ENCODE peak calls at places on chromosomes 13 and 19, in seven cellular contexts. Z, K, M, R, Q, O and X are unnamed samples.
A peak's percentile ranks its signal among the peaks of the same experiment; 100 is the strongest.

GRCh38 chr13:42381165-42381425 is 109.1 kb downstream of the AKAP11 start:
- DNase-seq in Z (no peak), K (no peak), M (no peak), R (no peak), Q (no peak), O (no peak), X (no peak)

GRCh38 chr13:106486287-106486686 is 49.2 kb downstream of the EFNB2 start:
- DNase-seq in Z (no peak), K (no peak), M (no peak), R (no peak), Q (no peak), O (no peak), X (no peak)

GRCh38 chr13:114140131-114140908 is 7.9 kb upstream of the RASA3 start:
- DNase-seq in Z (no peak), K (no peak), M (no peak), R (no peak), Q (no peak), O (no peak), X (no peak)

GRCh38 chr19:10719466-10719961 is 1.6 kb downstream of the DNM2 start:
- DNase-seq in Z (peak; percentile 11), K (no peak), M (no peak), R (no peak), Q (peak; percentile 5), O (peak; percentile 28), X (no peak)

GRCh38 chr13:77345150-77345780 is 18.4 kb upstream of the MYCBP2 start:
- DNase-seq in Z (no peak), K (no peak), M (no peak), R (no peak), Q (no peak), O (peak; percentile 71), X (no peak)

GRCh38 chr19:5680437-5681368 is at the start of the genes HSD11B1L and MICOS13:
- DNase-seq in Z (peak; percentile 99), K (peak; percentile 99), M (peak; percentile 98), R (peak; percentile 100), Q (peak; percentile 99), O (peak; percentile 99), X (peak; percentile 98)

GRCh38 chr19:5686647-5687359 is 3.3 kb upstream of the RPL36 start:
- DNase-seq in Z (peak; percentile 96), K (peak; percentile 97), M (peak; percentile 83), R (peak; percentile 100), Q (peak; percentile 91), O (peak; percentile 99), X (peak; percentile 96)

GRCh38 chr13:48066310-48066989 is 28.5 kb downstream of the MED4 start:
- DNase-seq in Z (no peak), K (no peak), M (peak; percentile 16), R (no peak), Q (no peak), O (no peak), X (no peak)

DNA sequence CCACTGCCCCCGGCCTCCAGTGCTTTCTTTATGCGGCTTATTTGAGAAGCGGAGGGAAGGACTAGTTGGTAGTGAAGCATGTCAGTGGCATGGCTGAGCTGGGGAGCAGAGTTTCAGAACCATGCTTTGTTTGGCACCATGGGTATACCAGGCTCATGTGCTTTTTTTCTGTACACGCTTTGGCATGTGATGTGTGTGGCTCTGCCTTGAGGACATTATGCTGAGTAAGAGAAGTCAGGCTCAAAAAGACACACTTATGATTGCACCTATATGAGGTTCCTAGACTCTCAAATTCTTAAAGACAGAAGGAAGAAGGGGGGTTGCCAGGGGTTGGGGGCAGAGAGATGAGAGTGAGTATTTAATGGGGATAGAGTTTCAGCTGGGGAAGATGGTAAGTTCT is 21.3 kb downstream of the GATAD2A start:
- DNase-seq in Z (no peak), K (no peak), M (no peak), R (no peak), Q (no peak), O (no peak), X (no peak)
- H3K23ac ChIP-seq in Z (no peak overlapping the region), K (no peak overlapping the region), M (no peak overlapping the region), R (no peak overlapping the region), Q (no peak overlapping the region), O (no peak overlapping the region), X (no peak overlapping the region)

GRCh38 chr13:25354377-25354776 is 17.4 kb upstream of the ATP8A2 start:
- DNase-seq in Z (no peak), K (no peak), M (no peak), R (no peak), Q (no peak), O (no peak), X (no peak)

GRCh38 chr13:25347156-25347555 is 24.6 kb upstream of the ATP8A2 start:
- DNase-seq in Z (peak; percentile 79), K (peak; percentile 36), M (no peak), R (no peak), Q (no peak), O (peak; percentile 77), X (no peak)

GRCh38 chr13:25352806-25353205 is 19.0 kb upstream of the ATP8A2 start:
- DNase-seq in Z (no peak), K (no peak), M (no peak), R (no peak), Q (no peak), O (no peak), X (no peak)

GRCh38 chr13:25353344-25353743 is 18.4 kb upstream of the ATP8A2 start:
- DNase-seq in Z (no peak), K (no peak), M (no peak), R (no peak), Q (no peak), O (no peak), X (no peak)

GRCh38 chr13:25352230-25352629 is 19.5 kb upstream of the ATP8A2 start:
- DNase-seq in Z (no peak), K (no peak), M (no peak), R (no peak), Q (peak; percentile 19), O (no peak), X (no peak)
- H3K23ac ChIP-seq in Z (no peak overlapping the region), K (no peak overlapping the region), M (no peak overlapping the region), R (no peak overlapping the region), Q (no peak overlapping the region), O (no peak overlapping the region), X (no peak overlapping the region)

GRCh38 chr13:100341327-100341726 is 247.3 kb downstream of the GGACT start:
- DNase-seq in Z (no peak), K (no peak), M (no peak), R (no peak), Q (no peak), O (no peak), X (no peak)

GRCh38 chr13:100347941-100348340 is 240.6 kb downstream of the GGACT start:
- DNase-seq in Z (no peak), K (no peak), M (no peak), R (no peak), Q (no peak), O (peak; percentile 17), X (no peak)

GRCh38 chr13:100349594-100349993 is 239.0 kb downstream of the GGACT start:
- DNase-seq in Z (no peak), K (no peak), M (no peak), R (no peak), Q (no peak), O (no peak), X (no peak)

GRCh38 chr13:100340865-100341264 is 247.7 kb downstream of the GGACT start:
- DNase-seq in Z (no peak), K (no peak), M (no peak), R (no peak), Q (no peak), O (no peak), X (no peak)

GRCh38 chr13:100344544-100344943 is 244.0 kb downstream of the GGACT start:
- DNase-seq in Z (no peak), K (no peak), M (no peak), R (no peak), Q (no peak), O (no peak), X (no peak)
- H3K23ac ChIP-seq in Z (no peak overlapping the region), K (no peak overlapping the region), M (no peak overlapping the region), R (no peak overlapping the region), Q (no peak overlapping the region), O (no peak overlapping the region), X (no peak overlapping the region)

GRCh38 chr13:27023385-27023784 is 148.2 kb downstream of the USP12 start:
- DNase-seq in Z (no peak), K (peak; percentile 12), M (no peak), R (no peak), Q (no peak), O (no peak), X (no peak)

GRCh38 chr13:27024781-27025492 is 146.7 kb downstream of the USP12 start:
- DNase-seq in Z (no peak), K (peak; percentile 18), M (no peak), R (no peak), Q (no peak), O (no peak), X (no peak)

GRCh38 chr13:27024062-27024461 is 147.5 kb downstream of the USP12 start:
- DNase-seq in Z (no peak), K (no peak), M (no peak), R (no peak), Q (no peak), O (no peak), X (no peak)

GRCh38 chr13:27020415-27020814 is 151.2 kb downstream of the USP12 start:
- DNase-seq in Z (no peak), K (peak; percentile 14), M (no peak), R (peak; percentile 11), Q (no peak), O (no peak), X (no peak)

GRCh38 chr13:27022571-27023311 is 148.9 kb downstream of the USP12 start:
- DNase-seq in Z (peak; percentile 46), K (peak; percentile 10), M (peak; percentile 89), R (no peak), Q (peak; percentile 91), O (no peak), X (no peak)
- H3K23ac ChIP-seq in Z (no peak overlapping the region), K (no peak overlapping the region), M (peak overlapping the region; percentile 0), R (no peak overlapping the region), Q (no peak overlapping the region), O (no peak overlapping the region), X (no peak overlapping the region)